ENCODE peak calls at places on chromosomes 11 and 22, in four cellular contexts. L, Y, P and Z are unnamed samples.

GRCh38 chr11:46895821-46896220 is 22.5 kb downstream of the LRP4 start:
- DNase-seq in Y (no peak), L (no peak), P (no peak), Z (no peak)

GRCh38 chr11:44858796-44859527 is 91.7 kb downstream of the TP53I11 start:
- DNase-seq in L (no peak), P (no peak), Y (no peak), Z (no peak)

GRCh38 chr11:109862808-109863207 is 230.4 kb upstream of the ZC3H12C start:
- DNase-seq in L (no peak), Y (no peak), P (no peak), Z (no peak)

GRCh38 chr22:28440517-28441366 is 238.9 kb downstream of the TTC28 start:
- DNase-seq in P (no peak), L (peak; percentile 29), Y (no peak), Z (no peak)

GRCh38 chr11:123570939-123571590 is 83.4 kb downstream of the SCN3B start:
- DNase-seq in L (no peak), P (no peak), Y (no peak), Z (no peak)

GRCh38 chr22:38788016-38788415 is 5.9 kb downstream of the DNAL4 start:
- DNase-seq in P (no peak), Y (no peak), L (no peak), Z (no peak)

GRCh38 chr11:9060700-9061111 is 30.7 kb downstream of the SCUBE2 start:
- DNase-seq in Y (no peak), P (peak; percentile 23), L (no peak), Z (peak; percentile 25)

GRCh38 chr11:122791836-122792235 is 46.5 kb upstream of the CRTAM start:
- DNase-seq in Y (no peak), P (no peak), L (no peak), Z (no peak)

GRCh38 chr11:57249384-57250319 is 12.6 kb upstream of the APLNR start:
- DNase-seq in L (no peak), Y (peak; percentile 27), P (peak; percentile 23), Z (peak; percentile 34)

GRCh38 chr11:37040921-37041320 is 442.9 kb upstream of the RAG2 start:
- DNase-seq in Y (no peak), L (no peak), P (no peak), Z (no peak)

GRCh38 chr11:2540521-2541320 is 95.9 kb downstream of the KCNQ1 start:
- DNase-seq in P (no peak), Y (no peak), L (no peak), Z (no peak)

GRCh38 chr11:10459029-10459970 is 4.2 kb downstream of the AMPD3 start:
- DNase-seq in L (no peak), P (no peak), Y (no peak), Z (no peak)

GRCh38 chr11:76656571-76657081 is 13.9 kb downstream of the LRRC32 start:
- DNase-seq in L (peak; percentile 25), P (no peak), Y (no peak), Z (no peak)

GRCh38 chr11:118602331-118602730 is 5.1 kb upstream of the PHLDB1 start:
- DNase-seq in L (no peak), Y (no peak), P (no peak), Z (no peak)

GRCh38 chr11:93196816-93197382 is 892 bp downstream of the SLC36A4 start:
- DNase-seq in Y (peak; percentile 8), P (no peak), L (peak; percentile 7), Z (no peak)

GRCh38 chr11:2587132-2587930 is 112.5 kb downstream of the KCNQ1OT1 start:
- DNase-seq in P (no peak), L (peak; percentile 14), Y (no peak), Z (no peak)

GRCh38 chr22:26170112-26170492 is 840 bp downstream of the SEZ6L start:
- DNase-seq in P (no peak), L (no peak), Y (no peak), Z (no peak)

GRCh38 chr11:27392715-27393114 is 29.7 kb upstream of the CCDC34 start:
- DNase-seq in L (no peak), P (peak; percentile 66), Y (no peak), Z (peak; percentile 26)

GRCh38 chr11:17720796-17721171 is 1.4 kb downstream of the MYOD1 start:
- DNase-seq in Y (no peak), L (peak; percentile 65), P (no peak), Z (no peak)

GRCh38 chr11:121352301-121352891 is 59.8 kb downstream of the SC5D start:
- DNase-seq in L (no peak), P (no peak), Y (no peak), Z (no peak)

GRCh38 chr11:76120513-76121081 is 85.7 kb downstream of the WNT11 start:
- DNase-seq in Y (no peak), L (no peak), P (no peak), Z (no peak)

GRCh38 chr11:131615611-131616010 is 245.2 kb downstream of the NTM start:
- DNase-seq in P (no peak), L (no peak), Y (no peak), Z (no peak)

GRCh38 chr11:113160652-113161051 is 153.7 kb upstream of the TTC12 start:
- DNase-seq in Y (no peak), P (no peak), L (no peak), Z (no peak)

GRCh38 chr22:42889290-42889689 is 32.2 kb upstream of the ARFGAP3 start:
- DNase-seq in L (no peak), P (no peak), Y (no peak), Z (no peak)

GRCh38 chr11:63880031-63880841 is 36.7 kb downstream of the RCOR2 start:
- DNase-seq in Y (no peak), P (no peak), L (no peak), Z (no peak)

GRCh38 chr11:124717786-124718634 is 21.7 kb upstream of the NRGN start:
- DNase-seq in L (peak; percentile 79), Y (no peak), P (peak; percentile 6), Z (peak; percentile 66)

DNA sequence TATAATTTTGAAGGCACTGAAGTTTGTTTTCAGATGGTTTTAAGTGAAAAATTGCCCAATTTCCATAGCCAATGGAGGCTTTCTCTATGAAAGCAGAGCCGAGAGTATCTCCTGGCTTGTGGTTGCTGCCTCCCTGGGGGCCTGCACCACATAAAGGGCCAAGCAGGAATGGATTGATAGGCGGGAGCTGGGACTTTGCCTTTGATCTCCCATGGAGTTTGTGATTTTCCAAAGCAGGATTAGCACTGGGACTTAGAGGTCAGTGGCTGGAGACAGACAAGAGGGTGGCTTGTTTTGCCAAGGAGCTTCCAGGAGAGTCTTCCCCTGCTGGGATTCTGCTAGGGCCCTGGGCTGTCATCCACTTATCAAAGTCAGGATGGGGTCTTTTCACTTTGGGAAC is 40.7 kb upstream of the OLFML1 start:
- DNase-seq in L (no peak), P (no peak), Y (no peak), Z (no peak)
- TF ChIP-seq JUND in L (no peak), P (no peak), Y (no peak), Z (no peak)

GRCh38 chr11:117497206-117497951 is 169.7 kb downstream of the CEP164 start:
- DNase-seq in L (no peak), P (no peak), Y (no peak), Z (no peak)
- TF ChIP-seq JUND in L (no peak), P (no peak), Y (no peak), Z (no peak)

GRCh38 chr11:82903843-82904586 is 2.5 kb downstream of the DDIAS start:
- DNase-seq in Y (no peak), P (no peak), L (no peak), Z (no peak)

GRCh38 chr11:82908311-82908710 is 6.8 kb downstream of the DDIAS start:
- DNase-seq in Y (no peak), L (no peak), P (no peak), Z (no peak)

GRCh38 chr11:82906931-82907330 is 5.4 kb downstream of the DDIAS start:
- DNase-seq in L (no peak), P (no peak), Y (no peak), Z (no peak)

GRCh38 chr11:82907376-82907775 is 5.8 kb downstream of the DDIAS start:
- DNase-seq in Y (no peak), P (no peak), L (no peak), Z (no peak)

DNA sequence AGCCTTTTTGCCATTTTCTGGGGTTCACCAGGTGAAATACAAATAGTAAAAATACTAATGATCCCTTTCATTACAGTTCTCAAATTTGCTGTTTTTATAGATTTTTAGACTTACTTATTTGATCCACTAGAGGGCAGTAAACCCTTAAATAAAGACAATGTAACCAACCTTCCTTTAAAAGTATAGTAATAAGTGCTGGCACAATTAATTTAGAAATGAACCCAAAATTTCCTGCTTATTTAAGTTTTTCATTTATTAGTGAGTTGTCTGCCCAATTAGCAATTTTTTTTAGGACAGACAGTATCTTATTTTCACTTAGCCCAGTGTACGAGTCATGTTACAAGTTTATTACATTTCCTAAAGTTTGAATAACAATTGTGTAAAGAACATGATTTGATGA is 4.7 kb downstream of the DDIAS start:
- DNase-seq in Y (peak; percentile 15), P (peak; percentile 26), L (no peak), Z (peak; percentile 48)
- TF ChIP-seq JUND in Y (no peak), P (no peak), L (no peak), Z (no peak)

GRCh38 chr22:49763696-49764095 is 64.0 kb downstream of the BRD1 start:
- DNase-seq in P (no peak), L (peak; percentile 25), Y (no peak), Z (no peak)

GRCh38 chr22:49760630-49761571 is 66.8 kb downstream of the BRD1 start:
- DNase-seq in P (no peak), Y (no peak), L (no peak), Z (no peak)

GRCh38 chr22:49763138-49763537 is 64.5 kb downstream of the BRD1 start:
- DNase-seq in L (no peak), P (no peak), Y (no peak), Z (no peak)

GRCh38 chr22:49760280-49760629 is 67.4 kb downstream of the BRD1 start:
- DNase-seq in L (no peak), P (no peak), Y (no peak), Z (no peak)

DNA sequence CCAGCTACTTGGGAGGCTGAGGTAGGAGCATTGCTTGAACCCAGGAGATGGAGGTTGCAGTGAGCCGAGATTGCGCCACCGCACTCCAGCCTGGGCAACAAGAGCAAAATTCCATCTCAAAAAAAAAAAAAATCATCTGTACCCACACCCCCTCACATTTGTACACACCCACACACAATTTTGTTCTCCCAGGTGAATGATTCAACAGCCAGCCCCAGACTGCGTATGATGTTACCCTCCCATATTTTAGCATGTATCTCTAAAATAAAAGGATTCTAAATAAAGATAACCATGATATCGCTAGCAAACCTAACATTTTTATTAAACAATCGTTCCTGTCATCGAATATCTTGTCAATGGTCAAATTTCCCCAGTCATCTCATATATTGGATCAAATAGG is 65.8 kb downstream of the BRD1 start:
- DNase-seq in Y (no peak), L (no peak), P (no peak), Z (no peak)
- TF ChIP-seq JUND in Y (no peak), L (no peak), P (no peak), Z (no peak)